ENCODE peak calls at places on chromosomes 11 and 22, in ten cellular contexts. One of them, this sample, is unnamed.

GRCh38 chr11:34476853-34477252 is 36.7 kb downstream of the ELF5 start:
- DNase-seq in foreskin fibroblast: no peak
- DNase-seq in upper lobe of left lung: no peak
- DNase-seq in HFFc6: no peak
- DNase-seq in lower leg skin: no peak
- DNase-seq in AG04449: no peak
- DNase-seq in IMR-90: no peak
- DNase-seq in fibroblast of lung: no peak
- DNase-seq in bronchial epithelial cell: peak; percentile 25
- DNase-seq in GM20000: no peak
- DNase-seq in this sample: no peak

GRCh38 chr11:18145025-18145424 is 12.7 kb downstream of the MRGPRX3 start:
- DNase-seq in bronchial epithelial cell: no peak
- DNase-seq in HFFc6: no peak
- DNase-seq in GM20000: no peak
- DNase-seq in AG04449: no peak
- DNase-seq in lower leg skin: no peak
- DNase-seq in foreskin fibroblast: peak; percentile 8
- DNase-seq in upper lobe of left lung: no peak
- DNase-seq in IMR-90: no peak
- DNase-seq in fibroblast of lung: no peak
- DNase-seq in this sample: no peak

GRCh38 chr11:63887600-63887999 is 29.4 kb downstream of the RCOR2 start:
- DNase-seq in fibroblast of lung: no peak
- DNase-seq in GM20000: no peak
- DNase-seq in bronchial epithelial cell: no peak
- DNase-seq in foreskin fibroblast: no peak
- DNase-seq in AG04449: no peak
- DNase-seq in lower leg skin: no peak
- DNase-seq in IMR-90: no peak
- DNase-seq in HFFc6: no peak
- DNase-seq in upper lobe of left lung: no peak
- DNase-seq in this sample: no peak

GRCh38 chr11:72577271-72577681 is 96.9 kb downstream of the PDE2A start:
- DNase-seq in bronchial epithelial cell: no peak
- DNase-seq in GM20000: peak; percentile 5
- DNase-seq in fibroblast of lung: no peak
- DNase-seq in lower leg skin: peak; percentile 76
- DNase-seq in AG04449: no peak
- DNase-seq in IMR-90: no peak
- DNase-seq in upper lobe of left lung: no peak
- DNase-seq in HFFc6: no peak
- DNase-seq in foreskin fibroblast: no peak
- DNase-seq in this sample: no peak

GRCh38 chr22:20014526-20015186 is 2.0 kb downstream of the ARVCF start:
- DNase-seq in HFFc6: no peak
- DNase-seq in fibroblast of lung: no peak
- DNase-seq in AG04449: no peak
- DNase-seq in bronchial epithelial cell: no peak
- DNase-seq in foreskin fibroblast: no peak
- DNase-seq in IMR-90: no peak
- DNase-seq in lower leg skin: no peak
- DNase-seq in GM20000: no peak
- DNase-seq in upper lobe of left lung: no peak
- DNase-seq in this sample: no peak

GRCh38 chr11:57124460-57124859 is 57.3 kb upstream of the LRRC55 start:
- DNase-seq in bronchial epithelial cell: no peak
- DNase-seq in IMR-90: no peak
- DNase-seq in AG04449: no peak
- DNase-seq in HFFc6: no peak
- DNase-seq in foreskin fibroblast: no peak
- DNase-seq in fibroblast of lung: no peak
- DNase-seq in upper lobe of left lung: no peak
- DNase-seq in GM20000: no peak
- DNase-seq in lower leg skin: no peak
- DNase-seq in this sample: no peak

GRCh38 chr11:47981667-47982404 is 1.5 kb downstream of the PTPRJ start:
- DNase-seq in AG04449: no peak
- DNase-seq in fibroblast of lung: no peak
- DNase-seq in HFFc6: no peak
- DNase-seq in IMR-90: no peak
- DNase-seq in foreskin fibroblast: no peak
- DNase-seq in lower leg skin: no peak
- DNase-seq in upper lobe of left lung: peak; percentile 64
- DNase-seq in bronchial epithelial cell: no peak
- DNase-seq in GM20000: peak; percentile 45
- DNase-seq in this sample: no peak

GRCh38 chr22:22342697-22343602 is 98.4 kb downstream of the VPREB1 start:
- DNase-seq in upper lobe of left lung: peak; percentile 90
- DNase-seq in foreskin fibroblast: peak; percentile 29
- DNase-seq in lower leg skin: no peak
- DNase-seq in GM20000: peak; percentile 69
- DNase-seq in bronchial epithelial cell: peak; percentile 79
- DNase-seq in IMR-90: no peak
- DNase-seq in fibroblast of lung: peak; percentile 1
- DNase-seq in AG04449: no peak
- DNase-seq in HFFc6: no peak
- DNase-seq in this sample: no peak

GRCh38 chr11:2975594-2975993 is 16.5 kb downstream of the NAP1L4 start:
- DNase-seq in upper lobe of left lung: no peak
- DNase-seq in AG04449: no peak
- DNase-seq in fibroblast of lung: no peak
- DNase-seq in GM20000: peak; percentile 37
- DNase-seq in IMR-90: peak; percentile 37
- DNase-seq in HFFc6: peak; percentile 13
- DNase-seq in foreskin fibroblast: peak; percentile 52
- DNase-seq in lower leg skin: peak; percentile 70
- DNase-seq in bronchial epithelial cell: peak; percentile 47
- DNase-seq in this sample: no peak

GRCh38 chr11:86460461-86461404 is 86.0 kb downstream of the CCDC81 start:
- DNase-seq in lower leg skin: peak; percentile 63
- DNase-seq in HFFc6: no peak
- DNase-seq in fibroblast of lung: peak; percentile 40
- DNase-seq in IMR-90: peak; percentile 71
- DNase-seq in foreskin fibroblast: no peak
- DNase-seq in bronchial epithelial cell: no peak
- DNase-seq in GM20000: no peak
- DNase-seq in upper lobe of left lung: no peak
- DNase-seq in AG04449: no peak
- DNase-seq in this sample: no peak

GRCh38 chr11:70203749-70204465 is 811 bp downstream of the FADD start:
- DNase-seq in upper lobe of left lung: peak; percentile 75
- DNase-seq in AG04449: no peak
- DNase-seq in foreskin fibroblast: peak; percentile 95
- DNase-seq in GM20000: peak; percentile 70
- DNase-seq in lower leg skin: no peak
- DNase-seq in IMR-90: peak; percentile 86
- DNase-seq in bronchial epithelial cell: peak; percentile 89
- DNase-seq in HFFc6: peak; percentile 84
- DNase-seq in fibroblast of lung: peak; percentile 87
- DNase-seq in this sample: no peak

GRCh38 chr11:27158763-27159679 is 118.4 kb downstream of the BBOX1 start:
- DNase-seq in lower leg skin: no peak
- DNase-seq in AG04449: peak; percentile 46
- DNase-seq in upper lobe of left lung: peak; percentile 33
- DNase-seq in HFFc6: peak; percentile 73
- DNase-seq in GM20000: peak; percentile 54
- DNase-seq in foreskin fibroblast: peak; percentile 87
- DNase-seq in bronchial epithelial cell: peak; percentile 77
- DNase-seq in IMR-90: peak; percentile 81
- DNase-seq in fibroblast of lung: peak; percentile 79
- DNase-seq in this sample: no peak
- TF ChIP-seq CTCF in lower leg skin: no peak
- TF ChIP-seq CTCF in AG04449: peak; percentile 64
- TF ChIP-seq CTCF in upper lobe of left lung: peak; percentile 76
- TF ChIP-seq CTCF in HFFc6: peak; percentile 88
- TF ChIP-seq CTCF in GM20000: peak; percentile 61
- TF ChIP-seq CTCF in foreskin fibroblast: peak; percentile 68
- TF ChIP-seq CTCF in bronchial epithelial cell: peak; percentile 77
- TF ChIP-seq CTCF in IMR-90: peak; percentile 94
- TF ChIP-seq CTCF in fibroblast of lung: peak; percentile 80
- TF ChIP-seq CTCF in this sample: peak; percentile 90

GRCh38 chr22:38144025-38144405 is 33.5 kb upstream of the BAIAP2L2 start:
- DNase-seq in lower leg skin: no peak
- DNase-seq in upper lobe of left lung: no peak
- DNase-seq in GM20000: no peak
- DNase-seq in IMR-90: no peak
- DNase-seq in HFFc6: no peak
- DNase-seq in AG04449: no peak
- DNase-seq in fibroblast of lung: no peak
- DNase-seq in foreskin fibroblast: no peak
- DNase-seq in bronchial epithelial cell: no peak
- DNase-seq in this sample: no peak
- TF ChIP-seq CTCF in lower leg skin: no peak
- TF ChIP-seq CTCF in upper lobe of left lung: no peak
- TF ChIP-seq CTCF in GM20000: no peak
- TF ChIP-seq CTCF in IMR-90: no peak
- TF ChIP-seq CTCF in HFFc6: no peak
- TF ChIP-seq CTCF in AG04449: no peak
- TF ChIP-seq CTCF in fibroblast of lung: no peak
- TF ChIP-seq CTCF in foreskin fibroblast: no peak
- TF ChIP-seq CTCF in bronchial epithelial cell: no peak
- TF ChIP-seq CTCF in this sample: no peak

DNA sequence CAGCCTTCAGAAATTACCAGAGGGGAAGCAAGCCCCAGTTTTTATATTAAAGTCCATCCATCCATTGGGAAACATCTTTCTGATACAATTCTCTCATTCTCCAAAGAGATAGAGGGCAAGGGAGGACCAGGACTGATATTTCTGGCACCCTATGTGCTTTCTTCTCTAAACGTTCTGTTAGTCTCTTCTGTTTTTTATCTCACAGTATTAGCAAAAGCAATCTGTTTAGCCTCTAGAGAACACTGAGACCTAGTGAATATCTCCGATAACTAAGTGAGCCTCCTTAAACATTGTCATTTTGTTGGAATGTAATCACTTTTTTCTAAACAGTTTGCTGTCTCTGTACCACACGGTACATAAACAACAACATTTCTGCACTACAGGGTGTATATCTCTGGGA is 464.6 kb downstream of the JRKL start:
- DNase-seq in foreskin fibroblast: no peak
- DNase-seq in HFFc6: no peak
- DNase-seq in lower leg skin: no peak
- DNase-seq in IMR-90: no peak
- DNase-seq in AG04449: no peak
- DNase-seq in upper lobe of left lung: no peak
- DNase-seq in GM20000: no peak
- DNase-seq in fibroblast of lung: no peak
- DNase-seq in bronchial epithelial cell: no peak
- DNase-seq in this sample: no peak
- TF ChIP-seq CTCF in foreskin fibroblast: no peak
- TF ChIP-seq CTCF in HFFc6: no peak
- TF ChIP-seq CTCF in lower leg skin: no peak
- TF ChIP-seq CTCF in IMR-90: no peak
- TF ChIP-seq CTCF in AG04449: no peak
- TF ChIP-seq CTCF in upper lobe of left lung: no peak
- TF ChIP-seq CTCF in GM20000: no peak
- TF ChIP-seq CTCF in fibroblast of lung: no peak
- TF ChIP-seq CTCF in bronchial epithelial cell: no peak
- TF ChIP-seq CTCF in this sample: no peak

GRCh38 chr11:101442171-101442570 is 141.6 kb downstream of the TRPC6 start:
- DNase-seq in bronchial epithelial cell: no peak
- DNase-seq in AG04449: peak; percentile 52
- DNase-seq in foreskin fibroblast: peak; percentile 74
- DNase-seq in fibroblast of lung: peak; percentile 85
- DNase-seq in upper lobe of left lung: no peak
- DNase-seq in GM20000: no peak
- DNase-seq in HFFc6: peak; percentile 54
- DNase-seq in IMR-90: peak; percentile 81
- DNase-seq in lower leg skin: no peak
- DNase-seq in this sample: no peak

GRCh38 chr11:101436511-101437142 is 147.2 kb downstream of the TRPC6 start:
- DNase-seq in upper lobe of left lung: no peak
- DNase-seq in GM20000: peak; percentile 29
- DNase-seq in lower leg skin: no peak
- DNase-seq in HFFc6: no peak
- DNase-seq in IMR-90: peak; percentile 49
- DNase-seq in AG04449: no peak
- DNase-seq in bronchial epithelial cell: peak; percentile 58
- DNase-seq in foreskin fibroblast: peak; percentile 57
- DNase-seq in fibroblast of lung: peak; percentile 20
- DNase-seq in this sample: no peak

GRCh38 chr11:101438126-101438525 is 145.7 kb downstream of the TRPC6 start:
- DNase-seq in IMR-90: no peak
- DNase-seq in GM20000: no peak
- DNase-seq in upper lobe of left lung: no peak
- DNase-seq in lower leg skin: no peak
- DNase-seq in AG04449: no peak
- DNase-seq in foreskin fibroblast: peak; percentile 15
- DNase-seq in HFFc6: no peak
- DNase-seq in bronchial epithelial cell: no peak
- DNase-seq in fibroblast of lung: no peak
- DNase-seq in this sample: no peak

GRCh38 chr11:101441747-101442146 is 142.1 kb downstream of the TRPC6 start:
- DNase-seq in HFFc6: peak; percentile 2
- DNase-seq in bronchial epithelial cell: no peak
- DNase-seq in GM20000: no peak
- DNase-seq in foreskin fibroblast: peak; percentile 43
- DNase-seq in lower leg skin: no peak
- DNase-seq in AG04449: no peak
- DNase-seq in fibroblast of lung: no peak
- DNase-seq in upper lobe of left lung: peak; percentile 82
- DNase-seq in IMR-90: no peak
- DNase-seq in this sample: no peak

GRCh38 chr11:101439488-101439887 is 144.3 kb downstream of the TRPC6 start:
- DNase-seq in IMR-90: no peak
- DNase-seq in bronchial epithelial cell: no peak
- DNase-seq in lower leg skin: no peak
- DNase-seq in upper lobe of left lung: no peak
- DNase-seq in AG04449: no peak
- DNase-seq in HFFc6: no peak
- DNase-seq in fibroblast of lung: no peak
- DNase-seq in foreskin fibroblast: no peak
- DNase-seq in GM20000: no peak
- DNase-seq in this sample: no peak
- TF ChIP-seq CTCF in IMR-90: peak; percentile 2
- TF ChIP-seq CTCF in bronchial epithelial cell: no peak
- TF ChIP-seq CTCF in lower leg skin: no peak
- TF ChIP-seq CTCF in upper lobe of left lung: no peak
- TF ChIP-seq CTCF in AG04449: no peak
- TF ChIP-seq CTCF in HFFc6: no peak
- TF ChIP-seq CTCF in fibroblast of lung: no peak
- TF ChIP-seq CTCF in foreskin fibroblast: no peak
- TF ChIP-seq CTCF in GM20000: no peak
- TF ChIP-seq CTCF in this sample: peak; percentile 33